ENCODE peak calls at places on chromosomes 4 and X, in five cellular contexts. O is stimulated activated CD8-positive, alpha-beta memory T cell treated with anti-CD3 and anti-CD28 coated beads, Interleukin-4, amount 100 ng/mL, for 24 hours; Y is pons; A is T-helper 9 cell; V is stimulated activated CD4-positive, alpha-beta T cell treated with anti-CD3 and anti-CD28 coated beads, Interleukin-15, amount 100 ng/mL, for 1 hour. G is an unnamed sample.

GRCh38 chrX:153494541-153495361 is at the start of gene BGN:
- DNase-seq in V (no peak), O (no peak), Y (no peak), A (no peak), G (peak)

GRCh38 chrX:130539721-130540321 is 138.0 kb downstream of the RBMX2 start:
- DNase-seq in V (no peak), A (peak), Y (peak), O (no peak), G (peak)

GRCh38 chrX:13428055-13428786 is 108.4 kb upstream of the ATXN3L start:
- DNase-seq in A (no peak), V (no peak), O (peak), Y (no peak), G (peak)

GRCh38 chrX:9738146-9738545 is 27.5 kb downstream of the GPR143 start:
- DNase-seq in O (no peak), Y (no peak), V (no peak), A (no peak), G (no peak)

GRCh38 chr4:186227221-186227620 is at the start of gene KLKB1:
- DNase-seq in Y (no peak), O (no peak), V (no peak), A (no peak), G (peak)

GRCh38 chr4:92519727-92520126 is 216.0 kb downstream of the GRID2 start:
- DNase-seq in A (no peak), V (no peak), Y (no peak), O (no peak), G (no peak)

GRCh38 chrX:276588-277171 is 4.5 kb upstream of the PLCXD1 start:
- DNase-seq in O (no peak), V (no peak), A (peak), Y (no peak), G (peak)

GRCh38 chrX:27878862-27879261 is 71.1 kb downstream of the MAGEB10 start:
- DNase-seq in A (no peak), V (no peak), Y (no peak), O (no peak), G (no peak)